ENCODE peak calls at places on chromosomes 1 and 21, in five cellular contexts. One of them, this sample, is unnamed.

GRCh38 chr1:56566994-56567393 is 12.4 kb downstream of the PLPP3 start:
- DNase-seq in lower leg skin: no peak
- DNase-seq in heart left ventricle: no peak
- DNase-seq in tibial nerve: no peak
- DNase-seq in thyroid gland: no peak
- DNase-seq in this sample: no peak

GRCh38 chr1:32455958-32456357 is 8.9 kb upstream of the ZBTB8B start:
- DNase-seq in tibial nerve: no peak
- DNase-seq in heart left ventricle: no peak
- DNase-seq in thyroid gland: no peak
- DNase-seq in lower leg skin: no peak
- DNase-seq in this sample: no peak

GRCh38 chr1:172380441-172381244 is 39.8 kb upstream of the C1orf105 start:
- DNase-seq in thyroid gland: no peak
- DNase-seq in heart left ventricle: no peak
- DNase-seq in tibial nerve: no peak
- DNase-seq in lower leg skin: no peak
- DNase-seq in this sample: no peak

GRCh38 chr1:231986631-231987291 is 360.2 kb downstream of the DISC1 start:
- DNase-seq in tibial nerve: peak; percentile 32
- DNase-seq in thyroid gland: no peak
- DNase-seq in lower leg skin: no peak
- DNase-seq in heart left ventricle: peak; percentile 25
- DNase-seq in this sample: no peak

GRCh38 chr1:50110656-50111055 is 1.9 kb downstream of the ELAVL4 start:
- DNase-seq in lower leg skin: no peak
- DNase-seq in heart left ventricle: no peak
- DNase-seq in thyroid gland: no peak
- DNase-seq in tibial nerve: no peak
- DNase-seq in this sample: no peak

GRCh38 chr21:44301961-44302406 is 2.1 kb downstream of the PFKL start:
- DNase-seq in tibial nerve: no peak
- DNase-seq in heart left ventricle: no peak
- DNase-seq in thyroid gland: no peak
- DNase-seq in lower leg skin: no peak
- DNase-seq in this sample: no peak

GRCh38 chr1:175845985-175846384 is 102.6 kb upstream of the TNR start:
- DNase-seq in thyroid gland: no peak
- DNase-seq in heart left ventricle: no peak
- DNase-seq in lower leg skin: no peak
- DNase-seq in tibial nerve: no peak
- DNase-seq in this sample: no peak

GRCh38 chr1:37257646-37258045 is 216.7 kb upstream of the ZC3H12A start:
- DNase-seq in heart left ventricle: no peak
- DNase-seq in lower leg skin: no peak
- DNase-seq in thyroid gland: no peak
- DNase-seq in tibial nerve: no peak
- DNase-seq in this sample: no peak

GRCh38 chr1:12634156-12634555 is 9.7 kb upstream of the AADACL4 start:
- DNase-seq in thyroid gland: no peak
- DNase-seq in heart left ventricle: no peak
- DNase-seq in tibial nerve: no peak
- DNase-seq in lower leg skin: no peak
- DNase-seq in this sample: no peak

GRCh38 chr21:45417256-45417950 is 12.4 kb downstream of the COL18A1 start:
- DNase-seq in heart left ventricle: peak; percentile 11
- DNase-seq in tibial nerve: no peak
- DNase-seq in thyroid gland: no peak
- DNase-seq in lower leg skin: no peak
- DNase-seq in this sample: no peak

GRCh38 chr1:189149547-189150375 is 1327.9 kb downstream of the BRINP3 start:
- DNase-seq in tibial nerve: no peak
- DNase-seq in heart left ventricle: no peak
- DNase-seq in lower leg skin: no peak
- DNase-seq in thyroid gland: peak; percentile 48
- DNase-seq in this sample: no peak

GRCh38 chr1:113982955-113983742 is 3.9 kb downstream of the OLFML3 start:
- DNase-seq in thyroid gland: no peak
- DNase-seq in heart left ventricle: no peak
- DNase-seq in lower leg skin: no peak
- DNase-seq in tibial nerve: no peak
- DNase-seq in this sample: no peak

GRCh38 chr21:29091032-29091431 is 17.6 kb upstream of the CCT8 start:
- DNase-seq in lower leg skin: no peak
- DNase-seq in thyroid gland: no peak
- DNase-seq in tibial nerve: no peak
- DNase-seq in heart left ventricle: no peak
- DNase-seq in this sample: peak; percentile 62

GRCh38 chr1:87252406-87252805 is 76.3 kb upstream of the LMO4 start:
- DNase-seq in lower leg skin: no peak
- DNase-seq in tibial nerve: no peak
- DNase-seq in thyroid gland: no peak
- DNase-seq in heart left ventricle: no peak
- DNase-seq in this sample: no peak

GRCh38 chr1:156291226-156292061 is 4.0 kb downstream of the GLMP start:
- DNase-seq in thyroid gland: peak; percentile 91
- DNase-seq in tibial nerve: peak; percentile 87
- DNase-seq in heart left ventricle: peak; percentile 88
- DNase-seq in lower leg skin: peak; percentile 97
- DNase-seq in this sample: no peak

GRCh38 chr1:235006132-235006721 is 122.4 kb downstream of the TOMM20 start:
- DNase-seq in lower leg skin: no peak
- DNase-seq in thyroid gland: no peak
- DNase-seq in heart left ventricle: no peak
- DNase-seq in tibial nerve: no peak
- DNase-seq in this sample: no peak

GRCh38 chr1:8473121-8473891 is 155.4 kb downstream of the SLC45A1 start:
- DNase-seq in thyroid gland: no peak
- DNase-seq in heart left ventricle: no peak
- DNase-seq in tibial nerve: no peak
- DNase-seq in lower leg skin: no peak
- DNase-seq in this sample: no peak

GRCh38 chr1:212291505-212292134 is 6.4 kb downstream of the PPP2R5A start:
- DNase-seq in heart left ventricle: no peak
- DNase-seq in lower leg skin: no peak
- DNase-seq in thyroid gland: no peak
- DNase-seq in tibial nerve: no peak
- DNase-seq in this sample: no peak

GRCh38 chr1:20202166-20202565 is 15.8 kb upstream of the PLA2G2C start:
- DNase-seq in lower leg skin: no peak
- DNase-seq in heart left ventricle: no peak
- DNase-seq in thyroid gland: no peak
- DNase-seq in tibial nerve: no peak
- DNase-seq in this sample: no peak

GRCh38 chr1:110235181-110235838 is 25.2 kb downstream of the KCNC4 start:
- DNase-seq in tibial nerve: no peak
- DNase-seq in lower leg skin: no peak
- DNase-seq in heart left ventricle: peak; percentile 46
- DNase-seq in thyroid gland: no peak
- DNase-seq in this sample: no peak

GRCh38 chr1:33268457-33268856 is 12.2 kb downstream of the ZNF362 start:
- DNase-seq in thyroid gland: no peak
- DNase-seq in heart left ventricle: no peak
- DNase-seq in tibial nerve: no peak
- DNase-seq in lower leg skin: peak; percentile 58
- DNase-seq in this sample: no peak

GRCh38 chr21:28743723-28744122 is 249.0 kb downstream of the LTN1 start:
- DNase-seq in thyroid gland: no peak
- DNase-seq in lower leg skin: no peak
- DNase-seq in tibial nerve: no peak
- DNase-seq in heart left ventricle: no peak
- DNase-seq in this sample: no peak

GRCh38 chr1:229158317-229159294 is 112.3 kb upstream of the RAB4A start:
- DNase-seq in heart left ventricle: peak; percentile 44
- DNase-seq in tibial nerve: no peak
- DNase-seq in thyroid gland: no peak
- DNase-seq in lower leg skin: no peak
- DNase-seq in this sample: no peak

GRCh38 chr1:23613191-23614126 is 54.2 kb upstream of the ID3 start:
- DNase-seq in thyroid gland: no peak
- DNase-seq in lower leg skin: no peak
- DNase-seq in heart left ventricle: no peak
- DNase-seq in tibial nerve: no peak
- DNase-seq in this sample: no peak

GRCh38 chr1:246156847-246157246 is 350.2 kb downstream of the SMYD3 start:
- DNase-seq in thyroid gland: no peak
- DNase-seq in lower leg skin: no peak
- DNase-seq in heart left ventricle: no peak
- DNase-seq in tibial nerve: no peak
- DNase-seq in this sample: no peak

GRCh38 chr1:178593526-178593925 is 80.6 kb downstream of the TEX35 start:
- DNase-seq in tibial nerve: no peak
- DNase-seq in heart left ventricle: no peak
- DNase-seq in lower leg skin: no peak
- DNase-seq in thyroid gland: no peak
- DNase-seq in this sample: no peak

GRCh38 chr1:65772607-65773006 is 20.1 kb upstream of the PDE4B start:
- DNase-seq in thyroid gland: no peak
- DNase-seq in tibial nerve: no peak
- DNase-seq in lower leg skin: no peak
- DNase-seq in heart left ventricle: no peak
- DNase-seq in this sample: no peak

GRCh38 chr1:39189592-39190041 is 14.9 kb upstream of the MACF1 start:
- DNase-seq in lower leg skin: no peak
- DNase-seq in thyroid gland: no peak
- DNase-seq in heart left ventricle: no peak
- DNase-seq in tibial nerve: no peak
- DNase-seq in this sample: no peak

GRCh38 chr21:42095581-42095980 is 24.5 kb downstream of the UMODL1 start:
- DNase-seq in tibial nerve: no peak
- DNase-seq in thyroid gland: no peak
- DNase-seq in lower leg skin: no peak
- DNase-seq in heart left ventricle: no peak
- DNase-seq in this sample: no peak

GRCh38 chr1:156560585-156561163 is 11.7 kb downstream of the IQGAP3 start:
- DNase-seq in thyroid gland: no peak
- DNase-seq in tibial nerve: no peak
- DNase-seq in heart left ventricle: no peak
- DNase-seq in lower leg skin: no peak
- DNase-seq in this sample: no peak

GRCh38 chr1:96966536-96967138 is 245.1 kb downstream of the PTBP2 start:
- DNase-seq in heart left ventricle: peak; percentile 53
- DNase-seq in tibial nerve: peak; percentile 81
- DNase-seq in thyroid gland: peak; percentile 67
- DNase-seq in lower leg skin: peak; percentile 95
- DNase-seq in this sample: peak; percentile 18

GRCh38 chr21:42385619-42386018 is 10.2 kb downstream of the TMPRSS3 start:
- DNase-seq in tibial nerve: no peak
- DNase-seq in heart left ventricle: no peak
- DNase-seq in lower leg skin: no peak
- DNase-seq in thyroid gland: no peak
- DNase-seq in this sample: no peak

GRCh38 chr1:30462826-30463425 is 260.5 kb downstream of the MATN1 start:
- DNase-seq in heart left ventricle: no peak
- DNase-seq in tibial nerve: no peak
- DNase-seq in thyroid gland: no peak
- DNase-seq in lower leg skin: peak; percentile 50
- DNase-seq in this sample: no peak

GRCh38 chr1:236301080-236301957 is 19.6 kb upstream of the ERO1B start:
- DNase-seq in lower leg skin: peak; percentile 57
- DNase-seq in tibial nerve: no peak
- DNase-seq in heart left ventricle: no peak
- DNase-seq in thyroid gland: peak; percentile 76
- DNase-seq in this sample: no peak
- TF ChIP-seq POLR2A in lower leg skin: no peak
- TF ChIP-seq POLR2A in tibial nerve: no peak
- TF ChIP-seq POLR2A in heart left ventricle: no peak
- TF ChIP-seq POLR2A in thyroid gland: no peak
- TF ChIP-seq POLR2A in this sample: no peak

GRCh38 chr1:230622151-230622550 is 20.1 kb upstream of the COG2 start:
- DNase-seq in tibial nerve: no peak
- DNase-seq in thyroid gland: no peak
- DNase-seq in lower leg skin: no peak
- DNase-seq in heart left ventricle: no peak
- DNase-seq in this sample: no peak
- TF ChIP-seq POLR2A in tibial nerve: no peak
- TF ChIP-seq POLR2A in thyroid gland: no peak
- TF ChIP-seq POLR2A in lower leg skin: no peak
- TF ChIP-seq POLR2A in heart left ventricle: no peak
- TF ChIP-seq POLR2A in this sample: no peak

GRCh38 chr1:43707191-43708005 is at the start of gene ST3GAL3:
- DNase-seq in thyroid gland: peak; percentile 92
- DNase-seq in tibial nerve: peak; percentile 81
- DNase-seq in heart left ventricle: peak; percentile 92
- DNase-seq in lower leg skin: peak; percentile 98
- DNase-seq in this sample: peak; percentile 90
- TF ChIP-seq POLR2A in thyroid gland: no peak
- TF ChIP-seq POLR2A in tibial nerve: peak; percentile 8
- TF ChIP-seq POLR2A in heart left ventricle: peak; percentile 58
- TF ChIP-seq POLR2A in lower leg skin: no peak
- TF ChIP-seq POLR2A in this sample: peak; percentile 95

GRCh38 chr1:222813866-222814535 is 838 bp upstream of the DISP1 start:
- DNase-seq in tibial nerve: no peak
- DNase-seq in lower leg skin: no peak
- DNase-seq in heart left ventricle: no peak
- DNase-seq in thyroid gland: no peak
- DNase-seq in this sample: no peak

GRCh38 chr1:222817529-222817928 is 2.7 kb downstream of the DISP1 start:
- DNase-seq in tibial nerve: no peak
- DNase-seq in lower leg skin: no peak
- DNase-seq in thyroid gland: no peak
- DNase-seq in heart left ventricle: no peak
- DNase-seq in this sample: peak; percentile 75

GRCh38 chr1:222811671-222812070 is 3.2 kb upstream of the DISP1 start:
- DNase-seq in tibial nerve: no peak
- DNase-seq in thyroid gland: no peak
- DNase-seq in lower leg skin: no peak
- DNase-seq in heart left ventricle: no peak
- DNase-seq in this sample: no peak

GRCh38 chr1:222815367-222815765 is 527 bp downstream of the DISP1 start:
- DNase-seq in tibial nerve: no peak
- DNase-seq in heart left ventricle: no peak
- DNase-seq in thyroid gland: peak; percentile 59
- DNase-seq in lower leg skin: no peak
- DNase-seq in this sample: no peak

DNA sequence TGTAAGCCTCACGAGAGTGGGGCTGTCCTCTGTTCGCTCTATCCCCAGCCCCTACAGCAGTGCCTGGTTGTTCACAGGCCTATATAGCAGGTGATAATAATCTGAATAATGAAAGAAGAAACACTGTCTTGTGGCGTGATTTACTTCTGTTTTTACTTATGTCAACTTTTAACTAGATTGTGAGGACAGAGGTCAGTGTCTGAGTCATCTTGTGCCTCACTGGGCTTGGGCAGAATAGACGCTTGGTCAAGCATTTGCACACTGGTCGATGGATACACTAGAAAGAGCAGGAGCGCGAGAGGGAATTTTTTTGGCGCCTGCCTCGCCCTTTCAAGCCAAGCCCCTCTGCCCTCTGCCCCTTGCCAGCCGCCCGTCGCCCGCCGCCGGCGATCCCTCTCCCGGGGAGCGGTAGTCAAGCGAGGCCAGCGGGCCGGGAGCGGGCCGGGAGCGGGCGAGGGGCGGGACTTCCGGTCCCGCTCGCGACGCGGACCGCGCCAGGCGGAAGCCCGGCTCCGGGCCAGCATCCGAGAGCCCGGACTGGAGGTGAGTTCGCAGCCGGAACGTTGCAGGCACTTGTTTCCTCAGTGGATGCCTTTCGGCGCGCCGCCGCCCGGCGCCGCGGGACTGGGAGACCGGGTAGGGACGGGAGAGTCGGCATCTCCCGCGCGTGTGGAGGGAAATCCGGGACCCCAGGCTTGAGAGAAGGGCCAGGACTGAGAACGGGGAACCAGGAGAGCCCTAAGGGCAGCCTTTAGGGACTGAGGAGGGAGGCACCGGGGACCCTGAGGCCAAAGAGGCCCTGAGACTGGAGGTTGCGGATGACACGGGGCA is at the start of gene DISP1:
- DNase-seq in thyroid gland: peak; percentile 90
- DNase-seq in tibial nerve: peak; percentile 61
- DNase-seq in lower leg skin: peak; percentile 95
- DNase-seq in heart left ventricle: peak; percentile 83
- DNase-seq in this sample: peak; percentile 84
- TF ChIP-seq POLR2A in thyroid gland: peak; percentile 13
- TF ChIP-seq POLR2A in tibial nerve: peak; percentile 67
- TF ChIP-seq POLR2A in lower leg skin: no peak
- TF ChIP-seq POLR2A in heart left ventricle: peak; percentile 59
- TF ChIP-seq POLR2A in this sample: peak; percentile 68

This sample was measured in H54.